ENCODE peak calls at places on chromosomes 4 and X, in six cellular contexts. One of them, this sample, is unnamed.

GRCh38 chrX:132775230-132775823 is 183.1 kb downstream of the HS6ST2 start:
- DNase-seq in renal cortical epithelial cell: no peak
- DNase-seq in lower leg skin: no peak
- DNase-seq in ecto neural progenitor cell: no peak
- DNase-seq in osteoblast: no peak
- DNase-seq in A549: no peak
- DNase-seq in this sample: no peak

GRCh38 chr4:188295899-188296298 is 156.7 kb downstream of the TRIML1 start:
- DNase-seq in ecto neural progenitor cell: no peak
- DNase-seq in lower leg skin: no peak
- DNase-seq in A549: no peak
- DNase-seq in osteoblast: peak; percentile 89
- DNase-seq in renal cortical epithelial cell: no peak
- DNase-seq in this sample: no peak

GRCh38 chrX:41634284-41634683 is 54.5 kb upstream of the GPR34 start:
- DNase-seq in lower leg skin: no peak
- DNase-seq in ecto neural progenitor cell: no peak
- DNase-seq in A549: no peak
- DNase-seq in renal cortical epithelial cell: peak; percentile 0
- DNase-seq in osteoblast: no peak
- DNase-seq in this sample: no peak

GRCh38 chr4:44186096-44186849 is 262.3 kb downstream of the KCTD8 start:
- DNase-seq in lower leg skin: no peak
- DNase-seq in A549: no peak
- DNase-seq in osteoblast: no peak
- DNase-seq in ecto neural progenitor cell: no peak
- DNase-seq in renal cortical epithelial cell: no peak
- DNase-seq in this sample: no peak

GRCh38 chrX:53716328-53717088 is 30.0 kb upstream of the HUWE1 start:
- DNase-seq in A549: no peak
- DNase-seq in osteoblast: no peak
- DNase-seq in renal cortical epithelial cell: peak; percentile 32
- DNase-seq in ecto neural progenitor cell: no peak
- DNase-seq in lower leg skin: no peak
- DNase-seq in this sample: no peak

GRCh38 chr4:176492648-176493302 is 173.0 kb downstream of the SPCS3 start:
- DNase-seq in lower leg skin: no peak
- DNase-seq in ecto neural progenitor cell: no peak
- DNase-seq in osteoblast: no peak
- DNase-seq in renal cortical epithelial cell: peak; percentile 62
- DNase-seq in A549: no peak
- DNase-seq in this sample: no peak

GRCh38 chr4:41633321-41633720 is 95.4 kb downstream of the LIMCH1 start:
- DNase-seq in A549: no peak
- DNase-seq in lower leg skin: no peak
- DNase-seq in osteoblast: no peak
- DNase-seq in ecto neural progenitor cell: no peak
- DNase-seq in renal cortical epithelial cell: no peak
- DNase-seq in this sample: no peak

GRCh38 chr4:38759077-38759789 is 23.6 kb downstream of the TLR10 start:
- DNase-seq in ecto neural progenitor cell: peak; percentile 66
- DNase-seq in osteoblast: peak; percentile 75
- DNase-seq in lower leg skin: peak; percentile 88
- DNase-seq in A549: peak; percentile 43
- DNase-seq in renal cortical epithelial cell: peak; percentile 24
- DNase-seq in this sample: peak; percentile 62

GRCh38 chrX:72111011-72111708 is 20.6 kb downstream of the RTL5 start:
- DNase-seq in osteoblast: peak; percentile 25
- DNase-seq in A549: no peak
- DNase-seq in lower leg skin: peak; percentile 66
- DNase-seq in ecto neural progenitor cell: no peak
- DNase-seq in renal cortical epithelial cell: no peak
- DNase-seq in this sample: no peak

GRCh38 chrX:138886769-138887168 is 175.3 kb upstream of the FGF13 start:
- DNase-seq in ecto neural progenitor cell: no peak
- DNase-seq in A549: no peak
- DNase-seq in osteoblast: no peak
- DNase-seq in renal cortical epithelial cell: peak; percentile 70
- DNase-seq in lower leg skin: no peak
- DNase-seq in this sample: no peak

GRCh38 chr4:109406337-109406931 is 27.2 kb upstream of the SEC24B start:
- DNase-seq in renal cortical epithelial cell: peak; percentile 79
- DNase-seq in osteoblast: no peak
- DNase-seq in A549: peak; percentile 57
- DNase-seq in lower leg skin: no peak
- DNase-seq in ecto neural progenitor cell: no peak
- DNase-seq in this sample: peak; percentile 33

GRCh38 chr4:119744580-119744979 is 116.0 kb upstream of the PDE5A start:
- DNase-seq in osteoblast: no peak
- DNase-seq in A549: no peak
- DNase-seq in renal cortical epithelial cell: no peak
- DNase-seq in ecto neural progenitor cell: no peak
- DNase-seq in lower leg skin: no peak
- DNase-seq in this sample: no peak

GRCh38 chr4:83364312-83364711 is 29.7 kb upstream of the HPSE start:
- DNase-seq in ecto neural progenitor cell: no peak
- DNase-seq in A549: no peak
- DNase-seq in lower leg skin: no peak
- DNase-seq in renal cortical epithelial cell: no peak
- DNase-seq in osteoblast: peak; percentile 70
- DNase-seq in this sample: no peak

GRCh38 chrX:94551831-94552230 is 877.8 kb downstream of the FAM133A start:
- DNase-seq in lower leg skin: no peak
- DNase-seq in ecto neural progenitor cell: no peak
- DNase-seq in renal cortical epithelial cell: no peak
- DNase-seq in A549: no peak
- DNase-seq in osteoblast: no peak
- DNase-seq in this sample: no peak

GRCh38 chr4:146329042-146329716 is 114.8 kb downstream of the REELD1 start:
- DNase-seq in osteoblast: peak; percentile 63
- DNase-seq in lower leg skin: no peak
- DNase-seq in renal cortical epithelial cell: peak; percentile 85
- DNase-seq in ecto neural progenitor cell: no peak
- DNase-seq in A549: peak; percentile 9
- DNase-seq in this sample: no peak

GRCh38 chrX:149829751-149830191 is 48.0 kb downstream of the MAGEA9 start:
- DNase-seq in lower leg skin: no peak
- DNase-seq in osteoblast: no peak
- DNase-seq in renal cortical epithelial cell: peak; percentile 78
- DNase-seq in ecto neural progenitor cell: no peak
- DNase-seq in A549: no peak
- DNase-seq in this sample: no peak

GRCh38 chr4:155338196-155338595 is 38.6 kb downstream of the MAP9 start:
- DNase-seq in renal cortical epithelial cell: no peak
- DNase-seq in osteoblast: no peak
- DNase-seq in A549: no peak
- DNase-seq in ecto neural progenitor cell: no peak
- DNase-seq in lower leg skin: no peak
- DNase-seq in this sample: no peak

GRCh38 chr4:8330821-8331566 is 61.4 kb downstream of the HTRA3 start:
- DNase-seq in A549: no peak
- DNase-seq in ecto neural progenitor cell: no peak
- DNase-seq in osteoblast: peak; percentile 31
- DNase-seq in renal cortical epithelial cell: no peak
- DNase-seq in lower leg skin: peak; percentile 87
- DNase-seq in this sample: no peak

GRCh38 chr4:163558539-163559044 is 64.1 kb downstream of the TMA16 start:
- DNase-seq in A549: no peak
- DNase-seq in ecto neural progenitor cell: no peak
- DNase-seq in osteoblast: no peak
- DNase-seq in lower leg skin: no peak
- DNase-seq in renal cortical epithelial cell: no peak
- DNase-seq in this sample: no peak

GRCh38 chrX:19981987-19982386 is 8.9 kb downstream of the BCLAF3 start:
- DNase-seq in lower leg skin: no peak
- DNase-seq in A549: no peak
- DNase-seq in ecto neural progenitor cell: no peak
- DNase-seq in osteoblast: no peak
- DNase-seq in renal cortical epithelial cell: no peak
- DNase-seq in this sample: no peak

GRCh38 chr4:14184265-14184664 is 556.7 kb upstream of the BOD1L1 start:
- DNase-seq in renal cortical epithelial cell: no peak
- DNase-seq in lower leg skin: no peak
- DNase-seq in A549: no peak
- DNase-seq in ecto neural progenitor cell: no peak
- DNase-seq in osteoblast: no peak
- DNase-seq in this sample: no peak

This sample was measured in retina.